ENCODE peak calls at places on chromosomes 1 and 21, in seven cellular contexts. T is CD8-positive, alpha-beta memory T cell; N is sigmoid colon; M is thyroid gland; B is left cardiac atrium; O is cardiac fibroblast; Z is activated naive CD4-positive, alpha-beta T cell treated with Interleukin-2 at 50 U/mL for 16 hours. R is an unnamed sample.

GRCh38 chr1:19762175-19762779 is 37.4 kb downstream of the TMCO4 start:
- DNase-seq in T (no peak), N (no peak), M (peak; percentile 22), B (no peak), O (peak; percentile 36), Z (peak; percentile 29), R (no peak)

GRCh38 chr1:241857131-241857530 is 9.1 kb downstream of the EXO1 start:
- DNase-seq in T (no peak), N (no peak), M (no peak), B (no peak), O (no peak), Z (no peak), R (no peak)

GRCh38 chr1:17305576-17306095 is 2.4 kb upstream of the PADI4 start:
- DNase-seq in T (no peak), N (peak; percentile 43), M (no peak), B (no peak), O (no peak), Z (no peak), R (no peak)

GRCh38 chr1:53070621-53071020 is 8.6 kb downstream of the PODN start:
- DNase-seq in T (no peak), N (peak; percentile 50), M (no peak), B (peak; percentile 16), O (no peak), Z (no peak), R (peak; percentile 72)

GRCh38 chr1:61426884-61427283 is 298.1 kb downstream of the TM2D1 start:
- DNase-seq in T (no peak), N (no peak), M (no peak), B (no peak), O (no peak), Z (no peak), R (no peak)

GRCh38 chr1:84415386-84415785 is 17.1 kb downstream of the DNASE2B start:
- DNase-seq in T (no peak), N (no peak), M (no peak), B (no peak), O (peak; percentile 36), Z (no peak), R (no peak)

GRCh38 chr1:157595356-157595755 is 2.5 kb downstream of the FCRL4 start:
- DNase-seq in T (no peak), N (no peak), M (no peak), B (no peak), O (no peak), Z (no peak), R (no peak)

GRCh38 chr1:230114245-230114651 is 47.2 kb downstream of the GALNT2 start:
- DNase-seq in T (no peak), N (no peak), M (no peak), B (peak; percentile 55), O (peak; percentile 87), Z (no peak), R (no peak)

GRCh38 chr1:87686137-87686490 is 357.4 kb downstream of the LMO4 start:
- DNase-seq in T (no peak), N (no peak), M (no peak), B (no peak), O (no peak), Z (no peak), R (no peak)

GRCh38 chr1:161915051-161915503 is 108.6 kb downstream of the OLFML2B start:
- DNase-seq in T (no peak), N (no peak), M (no peak), B (no peak), O (peak; percentile 50), Z (peak; percentile 18), R (no peak)

GRCh38 chr1:12179111-12179519 is 12.3 kb downstream of the TNFRSF1B start:
- DNase-seq in T (peak; percentile 93), N (no peak), M (no peak), B (peak; percentile 57), O (no peak), Z (peak; percentile 83), R (no peak)

GRCh38 chr1:13616234-13616633 is 32.6 kb downstream of the PDPN start:
- DNase-seq in T (no peak), N (no peak), M (no peak), B (no peak), O (no peak), Z (no peak), R (no peak)

GRCh38 chr1:3409737-3410434 is 44.6 kb upstream of the ARHGEF16 start:
- DNase-seq in T (no peak), N (no peak), M (peak; percentile 87), B (peak; percentile 80), O (peak; percentile 52), Z (no peak), R (peak; percentile 91)

GRCh38 chr1:79441243-79441642 is 434.7 kb upstream of the ADGRL4 start:
- DNase-seq in T (no peak), N (no peak), M (no peak), B (no peak), O (no peak), Z (no peak), R (no peak)

GRCh38 chr1:155219592-155220031 is 11.1 kb downstream of the MTX1 start:
- DNase-seq in T (no peak), N (no peak), M (peak; percentile 48), B (no peak), O (peak; percentile 21), Z (no peak), R (no peak)

GRCh38 chr1:118899340-118899739 is 88.8 kb downstream of the TBX15 start:
- DNase-seq in T (no peak), N (no peak), M (no peak), B (no peak), O (no peak), Z (no peak), R (no peak)

GRCh38 chr1:177249231-177249630 is 78.5 kb downstream of the BRINP2 start:
- DNase-seq in T (no peak), N (no peak), M (no peak), B (no peak), O (no peak), Z (no peak), R (no peak)

GRCh38 chr1:212237651-212238050 is 47.6 kb upstream of the PPP2R5A start:
- DNase-seq in T (no peak), N (no peak), M (no peak), B (no peak), O (no peak), Z (no peak), R (no peak)

GRCh38 chr21:44370027-44370735 is 16.8 kb downstream of the TRPM2 start:
- DNase-seq in T (no peak), N (peak; percentile 62), M (peak; percentile 15), B (no peak), O (peak; percentile 49), Z (no peak), R (peak; percentile 74)

GRCh38 chr1:67735806-67736627 is 51.0 kb downstream of the GADD45A start:
- DNase-seq in T (peak; percentile 10), N (peak; percentile 78), M (peak; percentile 84), B (peak; percentile 81), O (peak; percentile 95), Z (peak; percentile 30), R (peak; percentile 93)

GRCh38 chr1:95554408-95554807 is 320.4 kb downstream of the RWDD3 start:
- DNase-seq in T (no peak), N (no peak), M (no peak), B (no peak), O (no peak), Z (no peak), R (no peak)

GRCh38 chr1:61452354-61452990 is 272.5 kb downstream of the TM2D1 start:
- DNase-seq in T (no peak), N (no peak), M (no peak), B (no peak), O (peak; percentile 22), Z (no peak), R (no peak)

GRCh38 chr1:110477041-110477440 is 26.1 kb downstream of the PROK1 start:
- DNase-seq in T (no peak), N (no peak), M (no peak), B (no peak), O (peak; percentile 61), Z (no peak), R (no peak)

GRCh38 chr1:92310185-92310597 is 11.3 kb downstream of the RPAP2 start:
- DNase-seq in T (peak; percentile 29), N (no peak), M (no peak), B (no peak), O (peak; percentile 62), Z (no peak), R (no peak)

GRCh38 chr1:179353546-179353945 is 12.2 kb upstream of the AXDND1 start:
- DNase-seq in T (no peak), N (peak; percentile 73), M (no peak), B (peak; percentile 32), O (peak; percentile 48), Z (no peak), R (no peak)

GRCh38 chr1:11536573-11537379 is 57.8 kb downstream of the DISP3 start:
- DNase-seq in T (no peak), N (no peak), M (no peak), B (no peak), O (no peak), Z (no peak), R (peak; percentile 67)

GRCh38 chr1:205610036-205610435 is 21.8 kb downstream of the ELK4 start:
- DNase-seq in T (no peak), N (no peak), M (no peak), B (no peak), O (peak; percentile 44), Z (no peak), R (no peak)

GRCh38 chr1:224089583-224089982 is 24.3 kb upstream of the FBXO28 start:
- DNase-seq in T (no peak), N (no peak), M (no peak), B (no peak), O (no peak), Z (no peak), R (no peak)

R was measured in posterior vena cava.